ENCODE peak calls at places on chromosomes 11 and 22, in seven cellular contexts. One of them, this sample, is unnamed.

GRCh38 chr11:70725272-70725671 is 326.9 kb downstream of the CTTN start:
- DNase-seq in NCI-H1105 treated with DMSO at 0.1 percent for 48 hours: no peak
- DNase-seq in A673: no peak
- DNase-seq in LoVo: no peak
- DNase-seq in ACHN: no peak
- DNase-seq in GM23248: no peak
- DNase-seq in H9: no peak
- DNase-seq in this sample: no peak

GRCh38 chr22:37126383-37126782 is 16.9 kb upstream of the TMPRSS6 start:
- DNase-seq in NCI-H1105 treated with DMSO at 0.1 percent for 48 hours: no peak
- DNase-seq in A673: no peak
- DNase-seq in LoVo: no peak
- DNase-seq in ACHN: peak; percentile 13
- DNase-seq in GM23248: no peak
- DNase-seq in H9: peak; percentile 74
- DNase-seq in this sample: no peak

GRCh38 chr22:31289335-31289734 is 3.0 kb downstream of the PIK3IP1 start:
- DNase-seq in NCI-H1105 treated with DMSO at 0.1 percent for 48 hours: peak; percentile 42
- DNase-seq in A673: no peak
- DNase-seq in LoVo: no peak
- DNase-seq in ACHN: no peak
- DNase-seq in GM23248: no peak
- DNase-seq in H9: no peak
- DNase-seq in this sample: no peak

GRCh38 chr22:40326905-40327735 is 19.2 kb upstream of the ADSL start:
- DNase-seq in NCI-H1105 treated with DMSO at 0.1 percent for 48 hours: no peak
- DNase-seq in A673: no peak
- DNase-seq in LoVo: no peak
- DNase-seq in ACHN: no peak
- DNase-seq in GM23248: peak; percentile 13
- DNase-seq in H9: peak; percentile 49
- DNase-seq in this sample: no peak

GRCh38 chr22:20456722-20457076 is 19.1 kb upstream of the SCARF2 start:
- DNase-seq in NCI-H1105 treated with DMSO at 0.1 percent for 48 hours: no peak
- DNase-seq in A673: no peak
- DNase-seq in LoVo: no peak
- DNase-seq in ACHN: no peak
- DNase-seq in GM23248: no peak
- DNase-seq in H9: no peak
- DNase-seq in this sample: no peak

GRCh38 chr11:2409701-2410468 is 9.3 kb downstream of the TSSC4 start:
- DNase-seq in NCI-H1105 treated with DMSO at 0.1 percent for 48 hours: no peak
- DNase-seq in A673: no peak
- DNase-seq in LoVo: no peak
- DNase-seq in ACHN: no peak
- DNase-seq in GM23248: no peak
- DNase-seq in H9: no peak
- DNase-seq in this sample: no peak

GRCh38 chr11:126799974-126800373 is 200.6 kb downstream of the KIRREL3 start:
- DNase-seq in NCI-H1105 treated with DMSO at 0.1 percent for 48 hours: no peak
- DNase-seq in A673: no peak
- DNase-seq in LoVo: no peak
- DNase-seq in ACHN: no peak
- DNase-seq in GM23248: peak; percentile 94
- DNase-seq in H9: no peak
- DNase-seq in this sample: no peak

GRCh38 chr11:94647926-94648325 is 80.8 kb downstream of the PIWIL4 start:
- DNase-seq in NCI-H1105 treated with DMSO at 0.1 percent for 48 hours: no peak
- DNase-seq in A673: no peak
- DNase-seq in LoVo: no peak
- DNase-seq in ACHN: no peak
- DNase-seq in GM23248: no peak
- DNase-seq in H9: no peak
- DNase-seq in this sample: no peak

GRCh38 chr11:80096736-80097135 is 655.9 kb upstream of the TENM4 start:
- DNase-seq in NCI-H1105 treated with DMSO at 0.1 percent for 48 hours: no peak
- DNase-seq in A673: no peak
- DNase-seq in LoVo: peak; percentile 23
- DNase-seq in ACHN: peak; percentile 97
- DNase-seq in GM23248: peak; percentile 56
- DNase-seq in H9: no peak
- DNase-seq in this sample: no peak

GRCh38 chr11:125621995-125622394 is 3.0 kb upstream of the CHEK1 start:
- DNase-seq in NCI-H1105 treated with DMSO at 0.1 percent for 48 hours: no peak
- DNase-seq in A673: peak; percentile 28
- DNase-seq in LoVo: peak; percentile 7
- DNase-seq in ACHN: peak; percentile 53
- DNase-seq in GM23248: peak; percentile 55
- DNase-seq in H9: no peak
- DNase-seq in this sample: no peak

GRCh38 chr11:127574528-127574927 is 574.0 kb upstream of the KIRREL3 start:
- DNase-seq in NCI-H1105 treated with DMSO at 0.1 percent for 48 hours: no peak
- DNase-seq in A673: no peak
- DNase-seq in LoVo: no peak
- DNase-seq in ACHN: no peak
- DNase-seq in GM23248: no peak
- DNase-seq in H9: no peak
- DNase-seq in this sample: no peak

GRCh38 chr11:40306938-40307548 is 1152.4 kb downstream of the LRRC4C start:
- DNase-seq in NCI-H1105 treated with DMSO at 0.1 percent for 48 hours: peak; percentile 64
- DNase-seq in A673: peak; percentile 87
- DNase-seq in LoVo: peak; percentile 20
- DNase-seq in ACHN: peak; percentile 58
- DNase-seq in GM23248: peak; percentile 59
- DNase-seq in H9: no peak
- DNase-seq in this sample: no peak

GRCh38 chr11:67463680-67464410 is 5.2 kb downstream of the TMEM134 start:
- DNase-seq in NCI-H1105 treated with DMSO at 0.1 percent for 48 hours: no peak
- DNase-seq in A673: no peak
- DNase-seq in LoVo: peak; percentile 89
- DNase-seq in ACHN: peak; percentile 65
- DNase-seq in GM23248: peak; percentile 49
- DNase-seq in H9: peak; percentile 63
- DNase-seq in this sample: no peak

GRCh38 chr11:117868088-117868487 is 8.4 kb downstream of the FXYD6 start:
- DNase-seq in NCI-H1105 treated with DMSO at 0.1 percent for 48 hours: no peak
- DNase-seq in A673: no peak
- DNase-seq in LoVo: no peak
- DNase-seq in ACHN: no peak
- DNase-seq in GM23248: no peak
- DNase-seq in H9: no peak
- DNase-seq in this sample: no peak

GRCh38 chr11:87295237-87295636 is 257.5 kb downstream of the TMEM135 start:
- DNase-seq in NCI-H1105 treated with DMSO at 0.1 percent for 48 hours: peak; percentile 72
- DNase-seq in A673: no peak
- DNase-seq in LoVo: no peak
- DNase-seq in ACHN: no peak
- DNase-seq in GM23248: no peak
- DNase-seq in H9: no peak
- DNase-seq in this sample: no peak

GRCh38 chr11:121563900-121564822 is 111.4 kb upstream of the SORL1-AS1 start:
- DNase-seq in NCI-H1105 treated with DMSO at 0.1 percent for 48 hours: peak; percentile 92
- DNase-seq in A673: no peak
- DNase-seq in LoVo: no peak
- DNase-seq in ACHN: no peak
- DNase-seq in GM23248: no peak
- DNase-seq in H9: no peak
- DNase-seq in this sample: no peak

GRCh38 chr11:131063638-131064037 is 147.4 kb upstream of the SNX19 start:
- DNase-seq in NCI-H1105 treated with DMSO at 0.1 percent for 48 hours: no peak
- DNase-seq in A673: no peak
- DNase-seq in LoVo: no peak
- DNase-seq in ACHN: no peak
- DNase-seq in GM23248: no peak
- DNase-seq in H9: no peak
- DNase-seq in this sample: no peak

GRCh38 chr11:69730500-69730899 is 26.7 kb upstream of the FGF19 start:
- DNase-seq in NCI-H1105 treated with DMSO at 0.1 percent for 48 hours: no peak
- DNase-seq in A673: no peak
- DNase-seq in LoVo: no peak
- DNase-seq in ACHN: no peak
- DNase-seq in GM23248: no peak
- DNase-seq in H9: no peak
- DNase-seq in this sample: peak; percentile 42

This sample was measured in RWPE2.